ENCODE peak calls at places on chromosome 3, in four cellular contexts. C is HepG2, B is K562, X is GM12878. G is an unnamed sample.

GRCh38 chr3:154040283-154040682 is 80.9 kb upstream of the ARHGEF26 start:
- DNase-seq in X (no peak), B (no peak), C (peak; percentile 23), G (no peak)

GRCh38 chr3:53045784-53046170 is at the start of gene SFMBT1:
- DNase-seq in C (no peak), X (no peak), B (peak; percentile 87), G (peak; percentile 49)

GRCh38 chr3:142563491-142563997 is 15.0 kb downstream of the ATR start:
- DNase-seq in C (no peak), X (no peak), B (no peak), G (no peak)

GRCh38 chr3:59774613-59775012 is 724.8 kb upstream of the CFAP20DC start:
- DNase-seq in C (no peak), B (no peak), X (no peak), G (no peak)

GRCh38 chr3:66394261-66395249 is 106.3 kb downstream of the LRIG1 start:
- DNase-seq in B (no peak), X (no peak), C (no peak), G (no peak)

GRCh38 chr3:52404391-52404790 is 40.5 kb downstream of the SEMA3G start:
- DNase-seq in C (no peak), B (no peak), X (no peak), G (no peak)

GRCh38 chr3:187186375-187186774 is 10.9 kb upstream of the RTP1 start:
- DNase-seq in X (no peak), B (no peak), C (no peak), G (no peak)

GRCh38 chr3:101813817-101814440 is 34.9 kb downstream of the NXPE3 start:
- DNase-seq in B (no peak), C (peak; percentile 22), X (no peak), G (no peak)

GRCh38 chr3:24396338-24396737 is 98.3 kb downstream of the THRB start:
- DNase-seq in C (no peak), X (no peak), B (no peak), G (peak; percentile 17)

GRCh38 chr3:41682996-41683395 is 278.9 kb downstream of the ULK4 start:
- DNase-seq in B (no peak), C (no peak), X (no peak), G (no peak)

GRCh38 chr3:195282982-195283381 is 12.0 kb upstream of the XXYLT1 start:
- DNase-seq in C (no peak), X (no peak), B (no peak), G (no peak)

GRCh38 chr3:80233576-80233975 is 465.8 kb upstream of the ROBO1 start:
- DNase-seq in B (no peak), C (no peak), X (no peak), G (no peak)

GRCh38 chr3:142973217-142974009 is 9.9 kb upstream of the PAQR9 start:
- DNase-seq in C (no peak), B (no peak), X (no peak), G (no peak)

GRCh38 chr3:140428380-140428779 is 249.5 kb upstream of the TRIM42 start:
- DNase-seq in B (no peak), C (no peak), X (no peak), G (no peak)

GRCh38 chr3:11570251-11570650 is 73.5 kb downstream of the VGLL4 start:
- DNase-seq in B (no peak), X (no peak), C (no peak), G (no peak)

GRCh38 chr3:197811343-197811742 is 20.3 kb downstream of the LRCH3 start:
- DNase-seq in X (no peak), C (no peak), B (peak; percentile 17), G (no peak)

GRCh38 chr3:55630280-55630920 is 143.3 kb upstream of the WNT5A start:
- DNase-seq in C (no peak), X (no peak), B (no peak), G (no peak)

GRCh38 chr3:153138267-153139210 is 23.5 kb upstream of the RAP2B start:
- DNase-seq in X (peak; percentile 89), B (no peak), C (peak; percentile 97), G (no peak)

GRCh38 chr3:149152420-149152819 is 23.0 kb downstream of the HPS3 start:
- DNase-seq in C (no peak), B (no peak), X (peak; percentile 51), G (no peak)

GRCh38 chr3:144638009-144638408 is 666.4 kb downstream of the DIPK2A start:
- DNase-seq in B (no peak), X (no peak), C (no peak), G (no peak)

GRCh38 chr3:190053919-190054672 is 66.6 kb downstream of the P3H2 start:
- DNase-seq in B (no peak), X (no peak), C (no peak), G (no peak)

GRCh38 chr3:131031660-131032059 is 5.0 kb downstream of the NEK11 start:
- DNase-seq in C (no peak), B (no peak), X (no peak), G (no peak)

GRCh38 chr3:48552111-48552911 is 4.3 kb downstream of the PFKFB4 start:
- DNase-seq in X (no peak), C (no peak), B (no peak), G (no peak)

GRCh38 chr3:188507244-188507720 is 353.3 kb downstream of the LPP start:
- DNase-seq in B (no peak), X (no peak), C (peak; percentile 8), G (no peak)

DNA sequence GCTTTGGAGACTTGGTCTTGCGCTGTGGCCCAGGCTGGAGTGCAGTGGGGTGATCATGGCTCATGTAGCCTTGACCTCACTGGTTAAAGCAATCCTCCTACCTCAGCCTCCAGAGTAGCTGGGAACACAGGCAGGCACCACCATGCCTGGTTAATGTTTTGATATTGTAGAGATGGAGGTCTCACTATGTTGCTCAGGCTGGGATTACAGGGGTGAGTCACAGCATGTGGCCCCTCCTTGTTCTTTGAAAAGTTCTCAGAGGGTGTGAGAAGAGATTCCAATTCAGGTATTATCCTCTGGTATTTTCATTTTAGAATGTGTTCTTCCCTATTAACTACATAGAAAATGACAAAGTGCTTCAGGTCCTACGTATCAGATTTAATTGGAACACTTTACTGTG is 51.9 kb upstream of the RPL32 start:
- DNase-seq in X (no peak), B (no peak), C (no peak), G (no peak)
- TF ChIP-seq TCF7 in X (no peak), B (no peak), C (no peak), G (no peak)

GRCh38 chr3:72230774-72231379 is 445.9 kb upstream of the PROK2 start:
- DNase-seq in B (no peak), X (no peak), C (no peak), G (no peak)
- TF ChIP-seq TCF7 in B (no peak), X (no peak), C (no peak), G (no peak)

GRCh38 chr3:45599424-45599886 is 4.9 kb downstream of the LIMD1 start:
- DNase-seq in X (no peak), B (no peak), C (no peak), G (no peak)

GRCh38 chr3:45597581-45597980 is 3.0 kb downstream of the LIMD1 start:
- DNase-seq in C (no peak), B (no peak), X (no peak), G (no peak)

GRCh38 chr3:45596290-45596791 is 1.8 kb downstream of the LIMD1 start:
- DNase-seq in C (no peak), X (peak; percentile 84), B (no peak), G (no peak)

GRCh38 chr3:45595364-45596154 is 1.0 kb downstream of the LIMD1 start:
- DNase-seq in B (no peak), X (no peak), C (no peak), G (no peak)

GRCh38 chr3:45597166-45597565 is 2.6 kb downstream of the LIMD1 start:
- DNase-seq in B (no peak), X (no peak), C (no peak), G (no peak)
- TF ChIP-seq TCF7 in B (no peak), X (no peak), C (no peak), G (no peak)

GRCh38 chr3:180680097-180680430 is 775 bp upstream of the CCDC39 start:
- DNase-seq in X (no peak), C (no peak), B (no peak), G (peak; percentile 41)
- TF ChIP-seq TCF7 in X (no peak), C (no peak), B (no peak), G (no peak)

DNA sequence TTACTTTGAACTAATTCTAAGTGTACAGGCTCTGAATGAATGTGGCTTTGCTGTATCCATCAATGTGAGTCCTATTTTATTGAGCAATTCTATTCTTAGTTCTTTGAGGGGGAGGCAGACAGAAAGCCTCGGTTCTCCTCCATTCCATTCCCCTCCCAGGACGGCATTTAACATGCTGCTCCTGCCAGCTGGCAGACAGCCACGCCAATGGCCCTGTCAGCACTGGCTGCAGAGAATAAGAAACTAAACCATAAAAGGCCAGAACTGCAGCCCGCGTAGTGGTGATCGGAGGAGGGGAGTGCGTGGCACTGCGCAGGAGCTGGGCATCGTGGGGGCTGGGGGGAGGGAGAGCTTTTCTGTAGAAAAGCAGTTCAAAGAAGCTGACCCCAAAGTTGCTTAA is 76.0 kb upstream of the HACD2 start:
- DNase-seq in C (no peak), X (no peak), B (no peak), G (no peak)
- TF ChIP-seq TCF7 in C (no peak), X (no peak), B (no peak), G (no peak)

DNA sequence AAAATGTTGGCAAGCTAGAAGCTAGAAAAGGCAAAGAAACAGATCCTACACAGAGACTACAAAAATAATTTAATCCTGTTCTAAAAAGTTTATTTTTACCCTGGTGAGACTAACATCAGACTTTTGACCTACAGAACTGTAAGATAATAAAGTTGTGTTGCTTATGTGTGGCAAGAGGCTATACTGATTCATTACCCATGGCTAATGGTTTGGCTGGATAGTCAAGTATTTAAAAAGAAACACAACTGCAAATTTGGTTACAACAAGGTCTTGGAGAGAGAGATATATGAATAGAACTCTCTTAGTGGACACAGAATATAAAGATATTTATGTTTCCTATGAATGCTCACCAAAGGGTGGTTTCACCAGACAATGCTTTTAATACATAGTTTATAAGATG is 364.2 kb upstream of the PLSCR5 start:
- DNase-seq in B (no peak), C (no peak), X (no peak), G (no peak)
- TF ChIP-seq TCF7 in B (no peak), C (no peak), X (no peak), G (no peak)